ENCODE peak calls at places on chromosomes 7 and 10, in six cellular contexts. J is SJSA1; I is heart right ventricle; W is breast epithelium; Q is CD8-positive, alpha-beta memory T cell; Z is lung. T is an unnamed sample. For H3K36me3, the result is how much of the 10 kb centered on the place peaks cover.

GRCh38 chr7:103962070-103962469 is 27.4 kb downstream of the RELN start:
- DNase-seq in J (no peak), I (no peak), W (no peak), Q (no peak), Z (no peak), T (no peak)

GRCh38 chr10:21145751-21146445 is 248.8 kb upstream of the NEBL start:
- DNase-seq in J (no peak), I (no peak), W (no peak), Q (no peak), Z (no peak), T (no peak)

GRCh38 chr10:42690449-42691360 is 52.3 kb upstream of the ZNF33B start:
- DNase-seq in J (no peak), I (no peak), W (no peak), Q (no peak), Z (no peak), T (no peak)

GRCh38 chr7:6422095-6422494 is 25.7 kb downstream of the DAGLB start:
- DNase-seq in J (no peak), I (no peak), W (no peak), Q (no peak), Z (no peak), T (no peak)

GRCh38 chr7:113730309-113730955 is 188.4 kb downstream of the PPP1R3A start:
- DNase-seq in J (no peak), I (no peak), W (no peak), Q (no peak), Z (no peak), T (no peak)

GRCh38 chr7:5284304-5285281 is 1.9 kb downstream of the SLC29A4 start:
- DNase-seq in J (peak), I (no peak), W (no peak), Q (no peak), Z (peak), T (peak)

GRCh38 chr7:37111459-37111858 is 337.2 kb downstream of the ELMO1 start:
- DNase-seq in J (no peak), I (no peak), W (no peak), Q (no peak), Z (no peak), T (no peak)

GRCh38 chr10:114709966-114710365 is 51.9 kb upstream of the ABLIM1 start:
- DNase-seq in J (no peak), I (no peak), W (no peak), Q (no peak), Z (no peak), T (no peak)

GRCh38 chr10:98376485-98376884 is 38.5 kb downstream of the PYROXD2 start:
- DNase-seq in J (no peak), I (no peak), W (no peak), Q (no peak), Z (no peak), T (no peak)

GRCh38 chr10:117254338-117254737 is 13.4 kb downstream of the SLC18A2 start:
- DNase-seq in J (no peak), I (no peak), W (no peak), Q (no peak), Z (no peak), T (peak)

GRCh38 chr10:104447331-104447730 is 93.7 kb downstream of the CFAP58 start:
- DNase-seq in J (no peak), I (no peak), W (no peak), Q (no peak), Z (no peak), T (no peak)

GRCh38 chr10:69644658-69645295 is 14.7 kb downstream of the FAM241B start:
- DNase-seq in J (peak), I (peak), W (peak), Q (peak), Z (peak), T (peak)

GRCh38 chr7:151008511-151009323 is 15.6 kb downstream of the ATG9B start:
- DNase-seq in J (peak), I (peak), W (peak), Q (peak), Z (peak), T (no peak)

GRCh38 chr7:99448855-99449254 is 10.1 kb downstream of the CPSF4 start:
- DNase-seq in J (no peak), I (no peak), W (no peak), Q (no peak), Z (no peak), T (no peak)

GRCh38 chr10:99695761-99696160 is 36.2 kb downstream of the COX15 start:
- DNase-seq in J (no peak), I (no peak), W (no peak), Q (no peak), Z (no peak), T (no peak)
- H3K36me3 ChIP-seq in J (half or more), I (half or more), W (under half), Q (under half), Z (under half), T (half or more)

DNA sequence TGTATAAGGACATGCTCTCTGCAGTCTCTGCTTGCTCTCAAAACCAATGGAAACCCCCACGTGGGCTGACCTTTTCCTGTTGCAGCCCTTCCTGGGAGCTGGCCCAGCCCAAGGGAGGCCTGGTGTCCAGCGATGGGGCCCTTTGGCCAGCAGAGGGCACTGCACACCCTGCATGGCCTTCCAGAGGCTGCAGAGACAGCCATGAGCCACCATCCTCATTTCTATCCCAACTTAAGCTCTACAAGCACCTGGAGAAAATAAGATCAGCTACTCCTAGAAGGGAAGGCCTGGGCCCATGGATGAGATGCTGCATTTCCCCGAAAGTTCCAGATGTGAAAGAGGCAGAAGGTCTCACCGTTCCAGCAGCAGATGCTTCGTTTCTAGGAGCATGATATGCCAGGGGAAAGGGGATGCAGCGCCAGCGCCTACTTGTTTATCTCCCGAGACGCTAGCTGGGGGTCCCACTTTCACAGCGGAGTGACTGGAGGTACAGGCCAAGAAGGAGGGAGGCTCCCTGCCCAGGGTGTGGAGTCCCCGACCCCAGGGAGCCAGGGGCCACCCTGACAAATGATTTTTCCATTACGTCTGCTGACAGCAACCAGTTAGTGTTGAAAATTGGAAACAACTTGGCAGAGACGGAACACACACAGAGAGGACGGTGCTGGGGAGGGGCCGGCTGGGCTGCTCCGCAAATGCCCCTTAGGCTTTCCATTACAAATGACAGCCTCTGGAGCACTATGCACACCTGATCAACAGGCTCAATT is 106.4 kb downstream of the ZRANB1 start:
- DNase-seq in J (peak), I (peak), W (peak), Q (peak), Z (peak), T (peak)
- H3K27ac ChIP-seq in J (no peak), I (peak), W (peak), Q (no peak), Z (peak), T (peak)

GRCh38 chr10:48697091-48697490 is 12.4 kb downstream of the WDFY4 start:
- DNase-seq in J (peak), I (no peak), W (no peak), Q (no peak), Z (no peak), T (no peak)

GRCh38 chr10:48694371-48695030 is 9.8 kb downstream of the WDFY4 start:
- DNase-seq in J (no peak), I (no peak), W (no peak), Q (no peak), Z (no peak), T (no peak)

GRCh38 chr10:48697821-48698764 is 13.4 kb downstream of the WDFY4 start:
- DNase-seq in J (peak), I (peak), W (no peak), Q (no peak), Z (no peak), T (no peak)

GRCh38 chr10:48696535-48696873 is 11.8 kb downstream of the WDFY4 start:
- DNase-seq in J (no peak), I (no peak), W (no peak), Q (no peak), Z (no peak), T (no peak)

GRCh38 chr10:48695636-48696534 is 11.2 kb downstream of the WDFY4 start:
- DNase-seq in J (peak), I (no peak), W (no peak), Q (no peak), Z (no peak), T (no peak)
- H3K36me3 ChIP-seq in J (under half), I (under half), W (under half), Q (under half), Z (under half), T (under half)

DNA sequence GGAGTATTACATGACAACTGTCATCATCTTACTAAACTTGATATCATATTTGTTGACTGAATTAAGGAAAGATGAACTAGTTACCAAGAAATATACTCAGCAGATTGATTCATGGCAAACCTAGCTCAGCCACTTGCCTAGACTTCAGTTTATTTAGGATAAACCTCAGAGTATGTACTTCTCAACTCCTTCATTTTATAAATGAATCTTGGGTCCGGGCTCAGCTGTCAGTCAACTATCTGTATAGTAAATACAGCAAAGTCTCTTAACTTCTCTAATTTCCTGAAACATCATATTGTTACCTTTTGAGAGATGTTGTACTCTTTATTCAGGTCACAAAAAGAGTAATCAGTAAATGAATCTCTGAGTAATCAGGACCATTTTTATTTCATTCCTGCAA is 211.0 kb upstream of the KLF14 start:
- DNase-seq in J (no peak), I (no peak), W (no peak), Q (no peak), Z (no peak), T (no peak)
- H3K27ac ChIP-seq in J (no peak), I (no peak), W (peak), Q (no peak), Z (no peak), T (no peak)

GRCh38 chr7:152180048-152180447 is 154.6 kb downstream of the GALNT11 start:
- DNase-seq in J (no peak), I (no peak), W (no peak), Q (no peak), Z (no peak), T (no peak)
- H3K36me3 ChIP-seq in J (half or more), I (half or more), W (under half), Q (under half), Z (under half), T (half or more)

GRCh38 chr10:95537543-95537930 is 23.6 kb downstream of the SORBS1 start:
- DNase-seq in J (no peak), I (no peak), W (no peak), Q (no peak), Z (peak), T (no peak)

GRCh38 chr10:95540514-95541052 is 20.6 kb downstream of the SORBS1 start:
- DNase-seq in J (no peak), I (no peak), W (no peak), Q (no peak), Z (no peak), T (no peak)

GRCh38 chr10:95536894-95537542 is 24.2 kb downstream of the SORBS1 start:
- DNase-seq in J (no peak), I (no peak), W (no peak), Q (no peak), Z (no peak), T (no peak)

GRCh38 chr10:95542330-95542729 is 18.8 kb downstream of the SORBS1 start:
- DNase-seq in J (no peak), I (peak), W (no peak), Q (no peak), Z (no peak), T (peak)

DNA sequence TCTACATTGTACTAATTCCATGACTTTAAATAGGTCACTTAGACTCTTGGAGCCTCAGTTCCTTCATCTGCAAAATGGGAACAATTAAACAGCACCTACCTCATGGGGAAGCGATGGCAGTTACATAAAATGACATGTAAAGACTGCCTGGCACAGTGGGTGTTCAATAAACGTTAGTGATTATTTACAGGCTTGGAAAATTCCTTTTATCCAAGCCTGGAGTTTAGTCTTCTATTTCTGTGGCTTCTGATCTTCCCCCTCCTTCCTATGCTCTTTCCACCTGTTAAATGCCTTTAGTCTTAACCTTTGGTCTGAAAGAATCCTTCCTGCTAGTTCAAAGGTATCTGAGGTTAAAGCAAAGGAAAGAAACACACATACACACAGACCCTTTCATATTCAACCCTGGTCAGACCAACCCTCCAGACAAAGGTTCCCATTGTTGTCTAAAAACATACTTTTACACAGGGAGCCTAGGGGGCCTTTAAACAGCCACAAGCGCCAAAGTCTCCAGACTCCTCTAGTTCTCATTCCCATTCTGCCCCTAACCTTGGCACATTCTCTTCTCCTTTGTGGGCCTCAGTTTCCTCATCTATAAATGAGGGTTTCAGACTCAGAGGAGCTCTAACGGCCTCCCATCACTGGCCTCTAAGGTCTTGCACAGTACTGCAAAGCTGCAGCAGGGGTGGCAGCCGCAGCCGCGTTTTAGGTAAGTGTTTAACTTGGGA is 21.4 kb downstream of the SORBS1 start:
- DNase-seq in J (no peak), I (no peak), W (no peak), Q (no peak), Z (no peak), T (no peak)
- H3K27ac ChIP-seq in J (no peak), I (peak), W (peak), Q (no peak), Z (no peak), T (peak)

DNA sequence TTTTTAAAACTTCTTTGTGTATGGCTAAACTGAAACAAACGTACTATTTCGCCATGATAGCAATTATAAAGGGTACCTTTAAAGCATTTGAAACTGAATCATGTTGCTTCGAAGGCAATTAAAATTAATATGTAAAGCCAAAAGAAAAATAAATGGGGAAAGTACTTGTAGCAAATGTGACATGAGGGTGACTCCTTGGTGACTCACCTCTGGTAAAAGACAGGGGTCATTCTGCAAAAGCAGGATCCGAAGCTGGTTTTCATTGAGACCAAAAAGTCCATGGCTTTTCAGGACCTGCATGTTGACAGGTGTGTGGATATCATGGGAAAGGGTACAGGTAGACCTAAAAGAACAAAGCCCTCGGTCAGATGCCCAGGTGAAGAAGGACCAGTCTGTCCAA is 1.5 kb downstream of the ZC3HAV1L start:
- DNase-seq in J (no peak), I (no peak), W (no peak), Q (no peak), Z (no peak), T (no peak)
- H3K36me3 ChIP-seq in J (half or more), I (under half), W (under half), Q (under half), Z (under half), T (under half)

GRCh38 chr10:113336549-113337130 is 216.2 kb upstream of the HABP2 start:
- DNase-seq in J (no peak), I (no peak), W (no peak), Q (no peak), Z (no peak), T (no peak)

GRCh38 chr10:113345860-113346259 is 207.0 kb upstream of the HABP2 start:
- DNase-seq in J (no peak), I (no peak), W (no peak), Q (no peak), Z (no peak), T (no peak)

GRCh38 chr10:113337142-113337541 is 215.7 kb upstream of the HABP2 start:
- DNase-seq in J (no peak), I (no peak), W (no peak), Q (no peak), Z (no peak), T (no peak)

GRCh38 chr10:113340255-113340654 is 212.6 kb upstream of the HABP2 start:
- DNase-seq in J (no peak), I (no peak), W (no peak), Q (no peak), Z (no peak), T (no peak)

DNA sequence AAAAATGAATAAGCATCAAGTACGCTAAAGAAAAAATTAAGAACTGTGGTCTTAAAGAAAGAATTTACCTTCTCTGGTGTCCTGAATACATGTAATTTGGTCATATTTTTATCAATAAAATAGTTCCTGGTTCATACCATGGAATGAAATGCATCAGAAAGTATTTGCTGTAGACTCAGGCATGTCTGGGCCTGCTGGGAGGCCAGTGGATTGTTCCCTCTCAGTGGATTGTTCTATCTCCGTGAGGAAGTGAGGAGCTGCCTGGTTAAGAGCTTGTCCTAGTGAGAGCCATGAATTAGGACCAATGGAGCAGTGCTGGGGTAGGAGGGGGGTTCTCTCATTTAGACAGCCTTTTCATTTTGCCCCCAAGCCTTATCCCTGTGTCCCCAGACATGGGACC is 211.7 kb upstream of the HABP2 start:
- DNase-seq in J (no peak), I (no peak), W (peak), Q (no peak), Z (no peak), T (no peak)
- H3K27ac ChIP-seq in J (no peak), I (no peak), W (no peak), Q (no peak), Z (no peak), T (no peak)

GRCh38 chr7:139947021-139947420 is 115.7 kb downstream of the PARP12 start:
- DNase-seq in J (no peak), I (no peak), W (no peak), Q (no peak), Z (no peak), T (no peak)
- H3K36me3 ChIP-seq in J (under half), I (under half), W (under half), Q (under half), Z (under half), T (under half)